ENCODE peak calls at places on chromosomes 2 and 18, in seven cellular contexts. W is heart right ventricle, S is AG04450, O is choroid plexus epithelial cell, R is HAP-1, E is K562, D is epithelial cell of esophagus. B is an unnamed sample.

GRCh38 chr2:1837458-1837857 is 93.1 kb upstream of the PXDN start:
- DNase-seq in W (no peak), S (no peak), O (no peak), R (no peak), E (no peak), D (no peak), B (no peak)

GRCh38 chr2:158743899-158744298 is 51.2 kb upstream of the DAPL1 start:
- DNase-seq in W (no peak), S (no peak), O (no peak), R (no peak), E (no peak), D (no peak), B (no peak)

GRCh38 chr2:145108959-145109710 is 589.2 kb upstream of the ZEB2 start:
- DNase-seq in W (no peak), S (no peak), O (no peak), R (no peak), E (no peak), D (no peak), B (no peak)

GRCh38 chr2:229378386-229378785 is 107.3 kb upstream of the PID1 start:
- DNase-seq in W (no peak), S (no peak), O (no peak), R (no peak), E (no peak), D (peak), B (no peak)

GRCh38 chr2:123086613-123087012 is 938.5 kb upstream of the CNTNAP5 start:
- DNase-seq in W (no peak), S (no peak), O (no peak), R (no peak), E (no peak), D (no peak), B (no peak)

GRCh38 chr2:160010361-160011145 is 51.9 kb downstream of the PLA2R1 start:
- DNase-seq in W (no peak), S (no peak), O (no peak), R (no peak), E (no peak), D (peak), B (no peak)

GRCh38 chr2:67930156-67930555 is 132.6 kb downstream of the C1D start:
- DNase-seq in W (no peak), S (no peak), O (peak), R (no peak), E (no peak), D (no peak), B (peak)

GRCh38 chr2:75790121-75790520 is 79.4 kb upstream of the GCFC2 start:
- DNase-seq in W (no peak), S (no peak), O (no peak), R (no peak), E (no peak), D (peak), B (no peak)

GRCh38 chr2:263774-264492 is at the start of gene SH3YL1:
- DNase-seq in W (peak), S (no peak), O (no peak), R (no peak), E (no peak), D (peak), B (peak)

GRCh38 chr2:172398444-172398843 is 28.9 kb upstream of the ITGA6 start:
- DNase-seq in W (no peak), S (no peak), O (peak), R (no peak), E (no peak), D (no peak), B (no peak)

GRCh38 chr2:241848761-241849615 is 9.7 kb downstream of the PDCD1 start:
- DNase-seq in W (peak), S (no peak), O (no peak), R (no peak), E (no peak), D (no peak), B (peak)

GRCh38 chr18:28855524-28855923 is 678.6 kb upstream of the CDH2 start:
- DNase-seq in W (no peak), S (no peak), O (peak), R (peak), E (no peak), D (peak), B (no peak)

GRCh38 chr2:68365087-68365486 is at the start of gene PLEK:
- DNase-seq in W (peak), S (no peak), O (peak), R (no peak), E (no peak), D (no peak), B (no peak)

GRCh38 chr18:79566841-79567370 is 112.7 kb upstream of the CTDP1 start:
- DNase-seq in W (no peak), S (no peak), O (no peak), R (no peak), E (no peak), D (peak), B (peak)

GRCh38 chr2:118310016-118310877 is 222.0 kb downstream of the INSIG2 start:
- DNase-seq in W (peak), S (no peak), O (peak), R (peak), E (peak), D (peak), B (peak)

DNA sequence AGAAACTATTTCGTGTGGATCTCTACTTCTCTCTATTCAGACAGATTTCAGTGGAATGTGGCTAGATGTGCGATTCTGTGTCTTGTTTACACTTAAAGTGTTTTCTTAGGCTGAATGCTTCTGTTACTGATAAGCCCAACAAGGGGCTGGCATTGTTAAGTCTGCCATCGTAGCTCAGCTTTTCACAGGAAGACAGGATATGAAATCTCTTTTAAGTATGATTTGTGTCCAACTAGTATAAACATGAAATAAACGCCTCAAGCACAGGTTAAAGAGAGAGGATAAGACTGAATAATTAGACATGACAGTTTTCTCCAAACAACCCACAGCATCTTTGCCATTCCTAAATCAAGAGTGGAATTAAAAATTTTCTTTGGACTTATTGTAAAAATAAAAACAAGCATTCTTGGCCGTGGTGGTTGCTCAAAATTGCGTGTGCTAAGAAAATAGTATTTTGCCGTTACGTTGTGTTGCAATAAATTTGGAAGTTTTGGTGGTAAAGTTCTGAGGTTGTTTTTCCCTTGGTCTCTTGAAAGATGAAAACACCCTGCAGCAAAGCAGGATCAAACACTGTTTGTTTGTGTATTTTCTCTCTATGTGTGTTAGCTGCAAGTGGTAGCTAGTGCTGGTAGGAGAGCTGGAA is 1.0 kb downstream of the VIT start:
- DNase-seq in W (no peak), S (no peak), O (peak), R (peak), E (no peak), D (peak), B (no peak)
- H3K4me3 ChIP-seq in W (peak), S (no peak), O (peak), R (peak), E (no peak), D (no peak), B (peak)

DNA sequence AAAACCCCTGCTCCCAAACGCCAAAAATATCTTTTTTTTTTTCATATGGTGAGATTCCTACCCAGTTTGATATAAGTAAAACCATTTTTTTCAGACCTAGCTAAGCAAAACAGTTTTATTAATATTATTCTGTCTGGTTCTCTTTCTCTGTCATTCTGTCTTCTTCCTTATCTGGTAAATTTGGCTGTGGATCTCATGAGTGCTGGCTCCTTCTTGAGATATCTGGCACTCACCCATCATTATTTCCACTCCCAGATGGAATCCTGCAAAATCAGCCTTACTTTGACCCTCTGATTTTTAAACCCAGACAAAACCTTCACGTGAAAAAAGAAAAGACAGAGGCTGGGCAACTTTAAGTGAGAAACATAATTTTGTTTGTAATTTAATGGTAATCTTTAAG is 373.6 kb downstream of the NYAP2 start:
- DNase-seq in W (no peak), S (no peak), O (peak), R (no peak), E (no peak), D (no peak), B (no peak)
- H3K4me3 ChIP-seq in W (no peak), S (no peak), O (no peak), R (no peak), E (no peak), D (no peak), B (no peak)

DNA sequence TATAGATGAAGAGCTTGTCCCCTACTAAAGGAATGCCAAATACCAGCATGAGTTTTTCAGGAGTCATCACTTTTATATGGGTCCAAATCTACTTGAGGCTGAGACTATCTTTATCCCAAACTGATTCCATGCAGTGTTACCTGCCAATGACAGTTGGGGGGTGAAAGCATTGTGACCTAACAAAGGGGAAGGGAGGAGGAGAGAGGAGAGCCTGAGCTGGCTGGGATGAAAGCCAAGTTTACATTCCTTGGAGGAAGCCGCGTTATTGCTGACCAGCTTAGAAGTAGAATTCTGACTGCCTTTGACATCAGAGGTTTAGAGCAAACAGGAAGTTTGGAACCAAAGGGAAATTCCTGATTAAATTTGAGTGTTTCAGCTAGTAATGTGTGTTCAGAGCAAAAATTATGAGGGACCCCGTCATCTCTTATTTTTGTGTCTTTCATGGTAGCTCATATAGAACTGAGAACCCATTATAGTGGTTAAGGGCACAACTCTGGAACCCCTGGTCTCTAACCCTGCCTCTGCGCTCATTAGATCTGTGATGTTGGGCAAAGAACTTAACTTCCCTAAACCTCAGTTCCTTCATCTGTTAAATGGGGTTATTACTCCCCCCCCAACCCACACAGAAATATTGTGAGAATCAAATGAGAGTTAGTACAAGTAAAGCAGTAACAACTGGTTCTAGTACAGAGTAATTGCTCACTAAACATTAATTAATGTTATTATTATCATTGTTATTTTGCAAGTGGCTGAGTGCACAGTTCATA is 199.3 kb upstream of the EPAS1 start:
- DNase-seq in W (no peak), S (peak), O (peak), R (peak), E (peak), D (peak), B (no peak)
- H3K4me3 ChIP-seq in W (no peak), S (no peak), O (no peak), R (no peak), E (no peak), D (no peak), B (no peak)

DNA sequence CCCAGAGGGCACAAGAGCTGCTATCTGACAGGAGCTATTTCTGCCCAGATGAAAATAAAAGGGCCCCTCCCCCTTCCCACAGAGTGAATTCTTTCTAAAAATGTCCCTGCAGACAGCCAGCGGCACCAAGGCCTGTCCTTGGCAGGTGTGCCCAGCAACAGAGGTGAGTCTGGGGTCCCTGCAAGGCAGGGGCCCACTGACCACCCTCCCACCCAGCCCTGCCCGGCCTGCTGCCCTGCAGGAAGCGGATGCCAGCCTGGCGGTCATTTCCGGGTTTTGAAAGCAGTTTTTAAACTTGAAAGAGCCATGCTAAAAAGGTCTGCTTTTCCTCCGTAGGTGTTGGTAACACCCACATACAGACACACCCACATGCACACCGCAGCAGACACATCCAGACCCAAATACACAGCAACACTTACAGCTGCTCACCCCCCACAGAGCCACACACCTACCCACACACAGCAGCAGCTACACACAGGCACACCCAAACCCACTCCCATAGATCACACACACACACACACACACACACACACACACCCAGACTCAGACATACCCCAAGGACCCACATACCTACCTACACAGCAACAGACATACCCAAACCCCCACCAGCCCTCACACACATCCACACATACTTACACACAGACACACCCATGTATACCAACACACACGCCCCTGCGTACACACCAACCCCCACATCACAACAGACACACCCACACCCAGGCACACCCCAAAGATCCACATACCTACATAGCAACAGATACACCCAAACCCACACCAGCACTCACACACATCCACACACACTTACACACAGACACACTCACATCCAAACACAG is 7.6 kb downstream of the ZFP36L2 start:
- DNase-seq in W (peak), S (no peak), O (peak), R (no peak), E (peak), D (peak), B (peak)
- H3K4me3 ChIP-seq in W (peak), S (peak), O (peak), R (peak), E (peak), D (peak), B (no peak)

GRCh38 chr2:42054657-42055430 is 7.0 kb downstream of the PKDCC start:
- DNase-seq in W (no peak), S (no peak), O (no peak), R (no peak), E (peak), D (no peak), B (peak)
- H3K4me3 ChIP-seq in W (no peak), S (no peak), O (no peak), R (no peak), E (no peak), D (no peak), B (no peak)

B was measured in endodermal cell.